ENCODE peak calls at places on chromosomes 12 and 14, in seven cellular contexts. V is uterus, G is brain microvascular endothelial cell, R is left ventricle myocardium inferior, E is PC-3, W is stomach, D is lung. X is an unnamed sample.

GRCh38 chr12:93015970-93016751 is 87.1 kb upstream of the EEA1 start:
- DNase-seq in V (no peak), G (no peak), R (no peak), E (peak), W (peak), D (no peak), X (no peak)

GRCh38 chr12:572532-572899 is 90.7 kb downstream of the NINJ2 start:
- DNase-seq in V (no peak), G (no peak), R (no peak), E (no peak), W (peak), D (no peak), X (no peak)

GRCh38 chr14:96154900-96155299 is 49.7 kb upstream of the BDKRB2 start:
- DNase-seq in V (no peak), G (no peak), R (no peak), E (no peak), W (no peak), D (no peak), X (no peak)

GRCh38 chr12:52335598-52336262 is 14.5 kb upstream of the KRT83 start:
- DNase-seq in V (no peak), G (no peak), R (no peak), E (no peak), W (peak), D (no peak), X (no peak)

GRCh38 chr14:51850651-51851050 is 9.8 kb upstream of the GNG2 start:
- DNase-seq in V (no peak), G (no peak), R (no peak), E (no peak), W (no peak), D (no peak), X (no peak)

GRCh38 chr12:101759396-101760047 is 20.3 kb upstream of the SYCP3 start:
- DNase-seq in V (no peak), G (peak), R (no peak), E (peak), W (no peak), D (no peak), X (peak)

GRCh38 chr14:77120771-77121743 is 20.5 kb downstream of the ZDHHC22 start:
- DNase-seq in V (peak), G (no peak), R (no peak), E (no peak), W (peak), D (no peak), X (no peak)

GRCh38 chr12:67457799-67458680 is 188.9 kb downstream of the CAND1 start:
- DNase-seq in V (no peak), G (no peak), R (no peak), E (no peak), W (no peak), D (no peak), X (no peak)

GRCh38 chr12:15788266-15789214 is 648 bp downstream of the EPS8 start:
- DNase-seq in V (peak), G (no peak), R (peak), E (peak), W (peak), D (peak), X (no peak)

GRCh38 chr14:32343926-32344430 is 14.9 kb downstream of the AKAP6 start:
- DNase-seq in V (no peak), G (no peak), R (no peak), E (no peak), W (no peak), D (no peak), X (no peak)

DNA sequence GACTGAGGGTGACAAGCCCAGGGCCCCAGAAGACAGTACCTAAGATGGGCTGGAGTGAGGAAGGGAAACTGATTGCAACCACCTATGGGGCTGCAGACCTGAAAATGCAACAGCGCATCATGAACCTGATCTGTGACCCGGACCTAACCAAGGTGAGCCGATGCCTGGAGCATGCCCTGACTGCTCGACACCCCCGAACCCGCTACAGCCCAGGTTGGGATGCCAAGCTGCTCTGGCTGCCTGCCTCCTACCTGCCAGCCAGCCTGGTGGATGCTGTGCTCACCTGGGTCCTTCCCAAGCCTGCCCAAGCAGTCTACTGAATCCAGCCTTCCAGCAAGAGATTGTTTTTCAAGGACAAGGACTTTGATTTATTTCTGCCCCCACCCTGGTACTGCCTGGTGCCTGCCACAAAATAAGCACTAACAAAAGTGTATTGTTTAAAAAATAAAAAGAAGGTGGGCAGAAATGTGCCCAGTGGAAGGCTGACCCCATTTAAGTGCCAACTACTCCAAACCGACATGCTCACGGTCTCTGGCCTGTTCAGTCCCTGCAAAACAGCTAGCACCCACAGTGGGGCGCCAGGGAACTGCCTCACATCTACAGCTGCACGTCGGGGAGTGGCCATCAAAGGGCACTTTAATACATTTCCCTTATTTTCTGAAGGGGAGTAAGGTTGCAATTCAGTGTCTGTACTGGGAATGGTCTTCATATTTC is 4.2 kb downstream of the RDH5 start:
- DNase-seq in V (no peak), G (peak), R (peak), E (peak), W (peak), D (peak), X (peak)
- TF ChIP-seq CTCF in V (peak), G (peak), R (peak), E (peak), W (no peak), D (peak), X (peak)

GRCh38 chr12:29242921-29243431 is 93.9 kb downstream of the FAR2 start:
- DNase-seq in V (no peak), G (no peak), R (no peak), E (no peak), W (no peak), D (no peak), X (no peak)

GRCh38 chr12:29238822-29239291 is 89.8 kb downstream of the FAR2 start:
- DNase-seq in V (no peak), G (peak), R (no peak), E (peak), W (no peak), D (no peak), X (no peak)

GRCh38 chr12:29240441-29240840 is 91.4 kb downstream of the FAR2 start:
- DNase-seq in V (no peak), G (no peak), R (no peak), E (peak), W (no peak), D (no peak), X (no peak)

GRCh38 chr12:29239336-29239735 is 90.3 kb downstream of the FAR2 start:
- DNase-seq in V (no peak), G (no peak), R (no peak), E (no peak), W (no peak), D (no peak), X (no peak)

DNA sequence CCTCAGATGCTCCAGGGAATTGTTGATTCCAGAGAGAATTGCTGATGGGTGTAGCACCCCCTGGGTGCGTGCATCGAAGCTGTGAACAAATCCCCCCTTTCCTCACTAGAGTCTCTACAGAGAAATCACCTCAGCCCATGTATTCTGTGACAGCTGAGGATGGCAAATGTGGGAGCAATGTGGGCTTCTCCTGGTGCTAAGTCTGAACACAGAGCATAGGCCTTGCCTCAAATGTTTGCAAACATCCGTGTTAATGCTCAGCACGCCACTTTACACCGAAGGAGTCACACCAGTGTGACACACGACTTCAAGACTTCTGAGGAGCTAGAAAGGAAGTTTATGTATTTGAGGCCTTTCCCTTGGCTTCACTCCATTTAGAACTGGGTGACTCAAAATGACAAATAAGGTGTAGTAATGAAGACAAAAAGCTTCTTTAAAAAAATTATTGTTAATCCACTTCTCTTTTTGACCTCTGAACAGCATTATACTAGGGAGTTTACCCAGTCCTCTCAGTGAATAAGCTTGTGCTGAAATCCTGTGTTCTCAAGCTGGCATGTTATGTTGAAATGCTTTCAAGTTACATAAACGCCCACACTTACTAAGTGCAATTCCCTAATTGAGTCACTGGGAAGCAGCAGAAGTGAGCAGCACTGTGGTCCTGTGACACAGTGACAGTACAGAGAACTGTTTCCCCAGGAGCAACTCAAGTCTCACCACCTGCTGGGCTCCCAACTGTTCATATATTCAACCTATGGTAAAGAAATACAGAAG is 92.9 kb downstream of the FAR2 start:
- DNase-seq in V (no peak), G (peak), R (no peak), E (peak), W (peak), D (peak), X (peak)
- TF ChIP-seq CTCF in V (no peak), G (peak), R (peak), E (peak), W (no peak), D (no peak), X (no peak)

GRCh38 chr14:106269451-106270204 is 743.2 kb downstream of the TMEM121 start:
- DNase-seq in V (no peak), G (no peak), R (no peak), E (no peak), W (no peak), D (no peak), X (no peak)

GRCh38 chr14:106269029-106269428 is 742.6 kb downstream of the TMEM121 start:
- DNase-seq in V (no peak), G (no peak), R (no peak), E (no peak), W (no peak), D (no peak), X (no peak)

DNA sequence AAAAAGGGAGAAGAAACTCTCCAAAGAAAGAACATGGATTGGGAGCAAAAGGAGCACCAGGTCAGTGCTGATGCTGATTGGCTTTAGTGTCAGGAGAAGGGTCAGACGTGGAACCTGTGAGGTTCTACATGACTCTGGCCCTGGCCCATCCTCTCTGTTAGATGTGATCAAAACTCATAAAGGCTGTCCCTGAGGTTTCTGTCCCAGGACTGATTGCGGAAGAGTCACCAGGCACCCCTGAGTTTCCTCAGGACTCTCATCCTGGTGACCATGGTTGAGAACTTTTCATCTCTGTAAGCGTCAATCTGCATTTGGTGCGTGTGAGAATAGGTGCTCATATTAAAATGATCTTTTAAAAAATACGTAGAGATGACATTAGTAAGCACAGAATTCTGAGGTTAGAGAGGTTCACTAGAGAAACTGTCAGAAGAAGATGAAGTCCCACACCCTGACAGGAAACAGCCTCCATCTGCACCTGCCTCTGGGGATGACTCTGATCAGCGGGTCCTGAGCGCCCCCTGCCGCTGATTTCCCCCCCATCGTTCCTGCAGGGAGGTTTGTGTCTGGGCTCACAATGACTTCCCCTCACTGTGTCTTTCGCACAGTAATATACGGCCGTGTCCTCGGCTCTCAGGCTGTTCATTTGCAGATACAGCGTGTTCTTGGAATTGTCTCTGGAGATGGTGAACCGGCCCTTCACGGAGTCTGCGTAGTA is 741.8 kb downstream of the TMEM121 start:
- DNase-seq in V (no peak), G (no peak), R (no peak), E (no peak), W (peak), D (no peak), X (no peak)
- TF ChIP-seq CTCF in V (no peak), G (peak), R (no peak), E (no peak), W (no peak), D (no peak), X (no peak)

DNA sequence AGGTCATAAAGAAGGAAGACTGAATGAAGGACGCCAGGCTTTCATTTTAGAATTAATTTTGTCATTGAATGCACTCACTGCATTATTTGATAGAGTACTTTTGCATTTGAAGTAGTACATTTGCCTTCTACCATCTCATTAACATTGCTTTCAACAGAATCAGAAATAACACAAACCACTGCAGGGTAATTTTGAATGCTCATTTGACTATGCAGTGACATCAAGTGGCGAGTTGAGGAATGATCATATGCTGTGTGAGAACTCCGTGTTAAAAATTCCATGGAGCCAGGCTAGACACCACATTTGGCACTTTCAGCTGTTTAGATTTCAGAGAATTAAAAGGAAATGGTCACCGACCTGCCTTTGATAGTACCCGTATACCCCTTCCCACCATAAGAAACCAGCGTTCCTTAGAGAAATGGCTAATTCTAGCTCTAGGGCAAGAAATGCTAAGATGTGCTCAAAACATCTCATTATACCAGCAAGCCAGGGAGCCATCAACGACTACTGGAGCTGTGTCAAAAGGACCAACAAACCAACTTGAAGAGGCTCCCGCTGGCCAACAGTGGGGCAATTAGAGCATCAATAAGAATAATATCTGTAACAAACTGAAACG is 16.5 kb downstream of the HEBP1 start:
- DNase-seq in V (no peak), G (peak), R (no peak), E (peak), W (no peak), D (no peak), X (peak)
- TF ChIP-seq CTCF in V (peak), G (peak), R (peak), E (peak), W (no peak), D (peak), X (peak)

GRCh38 chr14:21723431-21724045 is 49.9 kb upstream of the OR4E1 start:
- DNase-seq in V (no peak), G (no peak), R (no peak), E (peak), W (no peak), D (no peak), X (no peak)
- TF ChIP-seq CTCF in V (no peak), G (peak), R (no peak), E (peak), W (no peak), D (no peak), X (no peak)

DNA sequence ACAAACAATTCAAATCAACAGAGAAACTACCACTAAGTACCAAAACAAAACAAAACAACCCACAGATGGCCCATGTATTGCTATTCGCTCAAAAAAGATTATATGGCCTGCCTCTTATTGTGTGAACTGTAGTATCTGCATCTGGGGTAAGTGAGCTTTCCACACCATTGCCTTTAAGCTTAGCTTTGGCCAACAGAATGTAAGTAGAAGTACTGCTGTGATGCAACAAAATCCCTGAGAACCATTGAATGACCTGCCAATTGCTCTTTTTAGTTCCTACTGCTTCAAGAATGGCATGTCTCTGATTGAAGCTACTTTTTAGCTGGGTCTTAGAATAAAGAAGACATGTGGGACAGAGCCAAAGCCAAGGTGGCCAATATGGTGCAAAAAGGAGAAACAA is 32.5 kb downstream of the PPFIA2 start:
- DNase-seq in V (no peak), G (no peak), R (no peak), E (no peak), W (no peak), D (no peak), X (no peak)
- TF ChIP-seq CTCF in V (no peak), G (no peak), R (no peak), E (no peak), W (no peak), D (no peak), X (no peak)

GRCh38 chr12:111149299-111149698 is 219.6 kb downstream of the PHETA1 start:
- DNase-seq in V (no peak), G (no peak), R (no peak), E (no peak), W (no peak), D (no peak), X (no peak)
- TF ChIP-seq CTCF in V (no peak), G (no peak), R (no peak), E (peak), W (no peak), D (no peak), X (no peak)